ENCODE peak calls at places on chromosomes 4 and X, in six cellular contexts. L, D, J, V, P and R are unnamed samples.

GRCh38 chrX:47745386-47745785 is 86.4 kb upstream of the UXT start:
- DNase-seq in L (no peak), D (no peak), J (no peak), V (no peak), P (no peak), R (no peak)

GRCh38 chrX:39983715-39984114 is 114.0 kb downstream of the BCOR start:
- DNase-seq in L (no peak), D (no peak), J (no peak), V (peak; percentile 59), P (no peak), R (no peak)

GRCh38 chr4:66991521-66991920 is 553.8 kb downstream of the CENPC start:
- DNase-seq in L (no peak), D (no peak), J (no peak), V (no peak), P (no peak), R (no peak)

GRCh38 chr4:54571293-54571723 is 86.4 kb upstream of the KIT start:
- DNase-seq in L (no peak), D (no peak), J (no peak), V (no peak), P (no peak), R (no peak)

GRCh38 chrX:25144043-25144940 is 128.5 kb upstream of the ARX start:
- DNase-seq in L (peak; percentile 34), D (no peak), J (peak; percentile 65), V (peak; percentile 15), P (peak; percentile 10), R (peak; percentile 49)

GRCh38 chr4:183337833-183338232 is 15.6 kb upstream of the CLDN24 start:
- DNase-seq in L (no peak), D (peak; percentile 58), J (no peak), V (peak; percentile 45), P (no peak), R (no peak)

GRCh38 chrX:148929686-148930085 is 429.3 kb downstream of the AFF2 start:
- DNase-seq in L (no peak), D (no peak), J (no peak), V (peak; percentile 77), P (no peak), R (no peak)

GRCh38 chr4:76194325-76194724 is 19.3 kb downstream of the SCARB2 start:
- DNase-seq in L (peak; percentile 43), D (no peak), J (no peak), V (peak; percentile 96), P (peak; percentile 74), R (no peak)

GRCh38 chrX:154097003-154097596 is 417 bp downstream of the MECP2 start:
- DNase-seq in L (peak; percentile 62), D (peak; percentile 90), J (peak; percentile 84), V (peak; percentile 40), P (no peak), R (peak; percentile 72)

GRCh38 chr4:4651811-4652609 is 110.2 kb upstream of the STX18 start:
- DNase-seq in L (no peak), D (no peak), J (no peak), V (no peak), P (no peak), R (no peak)

GRCh38 chrX:152926279-152926678 is 28.4 kb downstream of the ZNF185 start:
- DNase-seq in L (no peak), D (no peak), J (no peak), V (peak; percentile 68), P (no peak), R (peak; percentile 31)

GRCh38 chr4:74365761-74366160 is 816 bp downstream of the EREG start:
- DNase-seq in L (peak; percentile 30), D (peak; percentile 59), J (no peak), V (no peak), P (no peak), R (no peak)

GRCh38 chrX:2828404-2829065 is at the start of gene GYG2:
- DNase-seq in L (no peak), D (no peak), J (no peak), V (no peak), P (no peak), R (no peak)

GRCh38 chr4:26360273-26360672 is 39.5 kb downstream of the RBPJ start:
- DNase-seq in L (no peak), D (no peak), J (no peak), V (no peak), P (no peak), R (no peak)

GRCh38 chrX:104195489-104196084 is 29.3 kb downstream of the FAM199X start:
- DNase-seq in L (no peak), D (no peak), J (no peak), V (peak; percentile 22), P (no peak), R (no peak)

GRCh38 chr4:569958-570667 is 6.0 kb downstream of the TMEM271 start:
- DNase-seq in L (no peak), D (no peak), J (no peak), V (no peak), P (no peak), R (no peak)

GRCh38 chr4:90254357-90254756 is 127.2 kb downstream of the CCSER1 start:
- DNase-seq in L (no peak), D (no peak), J (no peak), V (no peak), P (no peak), R (no peak)

GRCh38 chr4:101264993-101265815 is 82.1 kb downstream of the PPP3CA start:
- DNase-seq in L (no peak), D (no peak), J (no peak), V (peak; percentile 60), P (no peak), R (no peak)

GRCh38 chr4:154526151-154526550 is 24.0 kb downstream of the PLRG1 start:
- DNase-seq in L (no peak), D (no peak), J (no peak), V (no peak), P (no peak), R (no peak)

GRCh38 chr4:40441415-40441814 is 106.3 kb downstream of the CHRNA9 start:
- DNase-seq in L (no peak), D (no peak), J (no peak), V (no peak), P (no peak), R (no peak)

GRCh38 chr4:169848018-169848417 is 90.3 kb upstream of the HPF1 start:
- DNase-seq in L (no peak), D (no peak), J (no peak), V (no peak), P (no peak), R (no peak)

GRCh38 chrX:63250253-63250868 is 100.8 kb downstream of the SPIN4 start:
- DNase-seq in L (no peak), D (no peak), J (no peak), V (peak; percentile 65), P (peak; percentile 56), R (peak; percentile 52)

GRCh38 chr4:92091335-92091734 is 212.4 kb upstream of the GRID2 start:
- DNase-seq in L (no peak), D (no peak), J (no peak), V (no peak), P (no peak), R (no peak)

GRCh38 chrX:155046129-155046810 is 19.6 kb downstream of the FUNDC2 start:
- DNase-seq in L (no peak), D (no peak), J (no peak), V (no peak), P (no peak), R (no peak)

DNA sequence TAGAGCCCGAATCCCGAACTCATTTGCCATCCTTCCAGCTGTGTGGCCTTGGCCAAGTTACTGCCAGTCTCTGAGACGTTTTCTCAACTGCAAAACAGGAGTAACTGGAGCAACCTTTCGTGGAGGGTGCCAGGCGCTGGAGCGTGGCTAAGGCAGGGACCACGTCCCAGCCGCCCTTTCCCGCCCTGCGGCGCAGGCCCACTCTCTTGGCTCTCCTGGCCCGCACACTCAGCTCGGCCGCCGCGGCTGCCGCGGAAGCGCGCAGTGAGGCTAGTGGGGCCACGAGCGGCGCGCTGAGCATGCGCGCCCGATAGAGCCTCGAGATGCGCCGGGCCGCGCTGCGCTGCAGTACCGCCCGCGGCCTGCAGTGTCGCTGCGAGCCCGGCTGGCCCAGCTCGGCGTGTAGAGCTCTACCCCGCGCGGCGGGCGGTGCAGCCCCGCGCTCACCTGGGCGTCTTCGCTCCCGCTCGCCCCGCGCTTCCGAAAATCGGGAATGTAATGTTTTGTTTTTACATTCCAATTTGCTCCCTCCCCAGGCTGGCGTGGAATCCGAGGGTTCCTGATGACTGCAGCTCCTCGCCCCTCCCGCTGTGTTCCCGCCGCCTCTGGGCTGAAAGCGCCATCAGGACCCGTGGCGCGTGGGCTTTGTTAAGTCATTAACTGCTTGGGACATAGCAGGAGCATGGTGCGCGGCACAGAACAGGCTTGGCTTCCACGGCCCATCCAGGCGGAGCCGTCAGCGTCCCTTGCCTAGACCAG is 4.0 kb upstream of the ZNF518B start:
- DNase-seq in L (peak; percentile 68), D (peak; percentile 94), J (peak; percentile 64), V (peak; percentile 60), P (no peak), R (peak; percentile 79)
- H3K27me3 ChIP-seq in L (peaks cover 76% of the 10 kb centered on the region), D (no peaks in the 10 kb centered on the region), J (no peaks in the 10 kb centered on the region), V (peaks cover 6% of the 10 kb centered on the region), P (peaks cover 13% of the 10 kb centered on the region), R (no peaks in the 10 kb centered on the region)

GRCh38 chrX:110427076-110427475 is 68.4 kb downstream of the RTL9 start:
- DNase-seq in L (no peak), D (no peak), J (no peak), V (no peak), P (no peak), R (no peak)
- H3K27me3 ChIP-seq in L (no peaks in the 10 kb centered on the region), D (no peaks in the 10 kb centered on the region), J (no peaks in the 10 kb centered on the region), V (peaks cover 6% of the 10 kb centered on the region), P (peaks cover 4% of the 10 kb centered on the region), R (no peaks in the 10 kb centered on the region)

DNA sequence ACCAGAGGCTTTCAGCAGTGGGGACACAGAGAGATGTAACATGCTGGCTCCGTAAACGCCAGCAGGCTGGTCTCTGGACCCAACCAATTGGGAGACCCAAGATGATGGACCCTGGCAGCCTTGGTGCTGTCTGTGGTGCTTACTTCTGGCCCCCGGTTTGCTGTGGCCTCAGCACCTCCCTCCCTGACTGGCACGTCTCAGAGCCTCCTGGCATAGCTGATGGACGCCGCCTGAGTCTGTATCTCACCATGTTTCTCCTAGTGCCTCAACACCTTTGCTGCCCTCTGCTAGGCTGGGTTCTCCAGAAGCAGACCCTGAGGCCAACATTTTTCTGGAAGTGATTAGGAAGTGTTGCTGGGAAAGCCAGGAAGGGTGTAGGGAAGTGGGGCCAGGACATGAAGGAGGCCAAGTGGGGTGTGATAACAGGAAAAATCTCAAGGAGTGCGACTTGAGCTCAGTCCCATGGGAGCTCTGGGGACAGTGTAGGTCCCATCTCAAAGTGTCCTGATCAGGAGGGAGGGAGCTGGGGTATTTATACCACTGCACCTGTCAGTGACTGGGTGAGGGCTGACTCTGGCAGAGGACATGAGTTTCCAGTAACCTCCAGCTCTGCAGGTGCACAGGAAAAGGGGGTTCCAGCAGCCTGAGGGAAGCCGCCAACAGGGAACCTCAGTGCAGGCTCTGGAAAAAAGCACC is 31.8 kb downstream of the PPP2R2C start:
- DNase-seq in L (no peak), D (no peak), J (no peak), V (no peak), P (no peak), R (no peak)
- H3K27me3 ChIP-seq in L (peaks cover 35% of the 10 kb centered on the region), D (no peaks in the 10 kb centered on the region), J (no peaks in the 10 kb centered on the region), V (no peaks in the 10 kb centered on the region), P (no peaks in the 10 kb centered on the region), R (no peaks in the 10 kb centered on the region)

DNA sequence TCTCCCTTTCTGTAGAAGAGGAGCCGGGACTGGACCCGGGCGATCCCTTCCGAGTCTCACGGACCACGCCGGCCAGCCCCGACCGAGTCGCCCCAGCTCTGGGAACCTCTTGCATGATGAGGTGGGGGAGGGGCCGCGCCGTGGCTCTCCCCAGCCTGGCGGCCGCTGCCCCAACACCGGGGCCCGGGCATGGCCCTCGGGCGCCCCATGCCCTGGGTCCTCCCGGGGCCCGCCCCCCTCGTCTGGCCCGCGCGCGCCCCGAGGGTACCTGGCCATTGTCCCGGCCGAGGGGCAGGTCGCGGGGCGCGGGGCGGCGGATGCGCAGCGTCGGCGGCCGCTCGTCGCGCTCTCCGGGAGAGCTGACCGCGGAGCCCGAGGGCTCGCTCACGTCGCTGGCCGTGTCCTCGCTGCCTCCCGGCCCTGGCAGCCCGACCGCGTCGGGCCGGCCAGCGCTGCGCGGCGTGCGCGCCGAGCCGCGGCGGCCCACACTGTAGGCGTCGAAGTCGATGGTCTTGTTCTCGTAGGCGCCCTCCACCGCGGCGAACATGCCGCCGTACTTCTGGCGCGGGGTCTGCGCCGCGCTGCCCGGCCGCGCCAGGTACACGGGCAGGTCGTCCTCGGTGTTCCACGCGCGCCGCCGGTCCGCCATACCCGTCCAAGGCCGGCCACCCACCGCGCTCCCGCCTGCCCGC is 419 bp downstream of the CRMP1 start:
- DNase-seq in L (no peak), D (no peak), J (no peak), V (no peak), P (no peak), R (no peak)
- H3K27me3 ChIP-seq in L (peaks cover 91% of the 10 kb centered on the region), D (peaks cover 15% of the 10 kb centered on the region), J (no peaks in the 10 kb centered on the region), V (peaks cover 61% of the 10 kb centered on the region), P (peaks cover 59% of the 10 kb centered on the region), R (peaks cover 16% of the 10 kb centered on the region)